ENCODE peak calls at places on chromosomes 6 and 20, in ten cellular contexts. D is HepG2, G is ovary, K is sigmoid colon, P is A549, E is H1, Q is upper lobe of left lung, S is tibial nerve, J is transverse colon, Y is GM12878. M is an unnamed sample.

GRCh38 chr6:87700351-87700728 is 1.7 kb downstream of the AKIRIN2 start:
- DNase-seq in D (no peak), G (no peak), K (no peak), P (no peak), E (no peak), Q (no peak), S (no peak), J (no peak), Y (no peak), M (no peak)

GRCh38 chr20:43720007-43720406 is 6.8 kb downstream of the GTSF1L start:
- DNase-seq in D (no peak), G (no peak), K (no peak), P (no peak), E (no peak), Q (no peak), S (no peak), J (no peak), Y (no peak), M (no peak)

GRCh38 chr20:46128310-46129151 is 10.4 kb downstream of the CD40 start:
- DNase-seq in D (peak; percentile 23), G (no peak), K (peak; percentile 61), P (peak; percentile 53), E (no peak), Q (peak; percentile 59), S (peak; percentile 22), J (no peak), Y (no peak), M (peak; percentile 29)

GRCh38 chr6:129264480-129265045 is 381.6 kb downstream of the LAMA2 start:
- DNase-seq in D (no peak), G (no peak), K (no peak), P (no peak), E (no peak), Q (no peak), S (no peak), J (no peak), Y (no peak), M (no peak)

GRCh38 chr6:107344383-107344782 is 115.0 kb downstream of the PDSS2 start:
- DNase-seq in D (no peak), G (no peak), K (no peak), P (no peak), E (no peak), Q (no peak), S (no peak), J (no peak), Y (no peak), M (no peak)

GRCh38 chr6:113361014-113361645 is 496.0 kb upstream of the MARCKS start:
- DNase-seq in D (peak; percentile 82), G (no peak), K (no peak), P (no peak), E (no peak), Q (no peak), S (no peak), J (no peak), Y (no peak), M (no peak)

GRCh38 chr20:45850926-45851325 is 6.3 kb downstream of the ACOT8 start:
- DNase-seq in D (no peak), G (no peak), K (no peak), P (no peak), E (no peak), Q (no peak), S (no peak), J (no peak), Y (no peak), M (no peak)

GRCh38 chr6:72784071-72784470 is 162.2 kb downstream of the KCNQ5 start:
- DNase-seq in D (no peak), G (no peak), K (no peak), P (no peak), E (no peak), Q (no peak), S (no peak), J (no peak), Y (no peak), M (no peak)

GRCh38 chr6:131823276-131823902 is 15.6 kb downstream of the ENPP1 start:
- DNase-seq in D (peak; percentile 79), G (no peak), K (no peak), P (no peak), E (no peak), Q (no peak), S (no peak), J (no peak), Y (no peak), M (no peak)

GRCh38 chr20:54494303-54495006 is 19.1 kb downstream of the DOK5 start:
- DNase-seq in D (no peak), G (no peak), K (no peak), P (no peak), E (no peak), Q (no peak), S (no peak), J (no peak), Y (no peak), M (no peak)

DNA sequence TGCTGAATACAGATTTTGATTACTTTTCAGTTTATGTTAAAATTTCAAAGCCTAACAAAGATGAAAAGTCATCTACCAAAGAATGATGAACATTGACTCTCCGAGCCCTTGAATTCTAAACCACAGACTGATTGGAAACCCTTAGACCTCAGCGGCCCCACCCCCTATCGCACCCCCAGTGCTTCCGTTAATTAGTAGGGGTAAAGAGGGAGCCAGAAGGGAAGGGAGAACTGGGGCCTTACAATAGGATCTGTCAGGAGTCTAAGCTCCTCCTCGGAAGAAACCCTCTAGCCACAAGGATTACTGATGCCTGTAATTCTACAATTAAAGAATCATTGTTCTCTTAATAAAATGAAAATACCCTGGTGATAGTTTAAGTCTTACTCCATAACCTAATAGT is 79.7 kb upstream of the JARID2 start:
- DNase-seq in D (no peak), G (no peak), K (no peak), P (no peak), E (no peak), Q (no peak), S (no peak), J (no peak), Y (no peak), M (no peak)
- TF ChIP-seq CTCF in D (no peak), G (no peak), K (no peak), P (no peak), E (no peak), Q (no peak), S (no peak), J (no peak), Y (no peak), M (no peak)

GRCh38 chr6:37126961-37127360 is 43.0 kb upstream of the PIM1 start:
- DNase-seq in D (no peak), G (no peak), K (no peak), P (no peak), E (no peak), Q (no peak), S (no peak), J (no peak), Y (no peak), M (no peak)
- TF ChIP-seq EP300 in D (no peak), G (no peak), K (no peak), P (no peak), E (no peak), Q (no peak), S (no peak), J (no peak), Y (no peak), M (no peak)

DNA sequence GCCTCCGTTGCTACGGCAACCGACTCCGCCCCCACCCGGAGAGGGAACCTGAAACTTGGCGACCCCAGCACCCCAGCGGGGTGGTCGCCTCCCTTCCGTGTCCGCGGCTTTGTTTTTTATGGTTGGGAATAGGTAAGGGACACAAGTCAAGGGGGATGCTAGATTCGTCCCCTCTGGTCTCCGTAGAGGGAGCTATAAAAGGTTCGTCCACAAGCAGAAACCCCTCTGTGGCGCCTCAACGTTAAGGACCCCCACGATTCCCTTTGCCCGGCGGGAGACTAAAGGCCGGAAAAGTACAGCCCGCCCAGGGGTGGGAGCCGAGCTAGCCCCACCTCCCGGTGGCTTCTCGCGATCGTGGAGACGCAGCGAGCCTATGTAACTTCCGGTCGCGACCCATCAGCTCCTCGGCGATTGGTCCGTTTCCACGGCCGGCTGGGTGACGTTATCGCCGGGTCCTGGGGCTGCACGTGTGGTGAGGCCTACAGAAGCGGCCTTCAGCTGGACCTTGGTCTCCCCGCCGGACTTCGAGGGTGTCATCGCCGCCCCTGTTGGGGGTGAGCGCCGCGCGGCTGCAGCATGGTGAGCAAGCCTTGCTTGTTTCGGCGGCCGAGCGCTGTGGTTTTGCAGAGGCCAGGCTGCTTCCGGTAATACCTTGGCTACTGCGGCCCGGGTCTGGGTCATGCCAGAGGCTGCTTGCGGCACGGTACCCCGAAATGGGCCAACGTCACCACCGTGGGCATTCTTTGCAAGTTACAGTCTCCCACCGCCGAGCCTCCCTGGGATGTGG is at the start of gene LTV1:
- DNase-seq in D (peak; percentile 98), G (peak; percentile 97), K (peak; percentile 99), P (peak; percentile 91), E (peak; percentile 88), Q (peak; percentile 96), S (peak; percentile 93), J (peak; percentile 97), Y (peak; percentile 81), M (peak; percentile 96)
- TF ChIP-seq POLR2A in D (peak; percentile 94), G (peak; percentile 64), K (peak; percentile 51), P (peak; percentile 39), E (peak; percentile 90), Q (peak; percentile 58), S (peak; percentile 71), J (peak; percentile 74), Y (peak; percentile 85), M (no peak)

DNA sequence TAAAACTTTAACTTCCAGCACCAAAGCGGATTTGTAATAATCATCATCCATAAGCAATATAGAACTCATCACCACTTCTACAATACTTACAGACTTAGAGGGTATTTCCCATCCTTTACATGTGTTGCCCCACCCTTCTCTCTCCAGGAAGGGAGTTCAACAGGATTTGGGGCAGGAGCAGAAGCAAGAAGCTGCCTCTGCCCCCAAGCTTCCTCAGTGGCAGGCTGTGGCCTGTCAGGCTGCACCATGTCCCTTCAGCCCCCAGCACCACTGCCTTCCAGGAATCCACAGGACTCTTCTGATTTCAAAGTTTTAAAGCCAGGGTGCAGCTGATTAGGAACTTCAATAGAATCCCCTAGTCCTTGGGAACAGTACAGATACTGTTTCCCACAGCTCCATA is 36.7 kb upstream of the MCM9 start:
- DNase-seq in D (no peak), G (no peak), K (no peak), P (no peak), E (no peak), Q (no peak), S (no peak), J (no peak), Y (no peak), M (no peak)
- TF ChIP-seq CTCF in D (no peak), G (no peak), K (no peak), P (no peak), E (no peak), Q (no peak), S (no peak), J (no peak), Y (no peak), M (no peak)

DNA sequence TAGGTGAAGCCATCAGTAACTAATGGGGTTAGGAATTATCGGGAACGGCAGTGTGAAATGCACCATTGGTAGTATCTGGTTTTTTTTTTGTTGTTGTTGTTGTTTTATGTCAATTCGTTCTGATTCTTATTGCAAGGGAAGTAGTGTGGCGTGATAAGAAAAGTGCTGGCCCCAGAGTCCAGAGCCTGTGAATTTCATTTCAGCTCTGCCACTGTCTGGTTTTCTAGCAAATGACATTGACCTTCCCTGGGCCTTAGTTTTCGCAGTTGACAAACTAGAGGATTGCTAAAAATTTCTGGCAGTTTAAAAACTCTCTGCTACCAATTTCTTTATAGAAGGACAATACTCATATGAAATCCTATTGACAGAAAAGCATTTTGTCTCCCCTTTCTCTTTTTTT is 161.6 kb downstream of the AIG1 start:
- DNase-seq in D (no peak), G (no peak), K (no peak), P (no peak), E (no peak), Q (no peak), S (no peak), J (no peak), Y (no peak), M (no peak)
- TF ChIP-seq EP300 in D (no peak), G (no peak), K (no peak), P (no peak), E (no peak), Q (no peak), S (no peak), J (no peak), Y (no peak), M (no peak)

M was measured in stomach.